ENCODE peak calls at places on chromosomes 2 and 18, in seven cellular contexts. One of them, this sample, is unnamed.

GRCh38 chr2:143615617-143616016 is 486.4 kb downstream of the ARHGAP15 start:
- DNase-seq in fibroblast of lung: no peak
- DNase-seq in stimulated activated CD4-positive, alpha-beta T cell treated with anti-CD3 and anti-CD28 coated beads, Interleukin-1b, Interleukin-23, amount 100 ng/mL, for 1 hour: no peak
- DNase-seq in HuH-7: no peak
- DNase-seq in K562: no peak
- DNase-seq in HFF-Myc: no peak
- DNase-seq in sigmoid colon: no peak
- DNase-seq in this sample: no peak

GRCh38 chr2:219572237-219573001 is at the start of gene INHA:
- DNase-seq in fibroblast of lung: no peak
- DNase-seq in stimulated activated CD4-positive, alpha-beta T cell treated with anti-CD3 and anti-CD28 coated beads, Interleukin-1b, Interleukin-23, amount 100 ng/mL, for 1 hour: no peak
- DNase-seq in HuH-7: peak; percentile 3
- DNase-seq in K562: no peak
- DNase-seq in HFF-Myc: no peak
- DNase-seq in sigmoid colon: no peak
- DNase-seq in this sample: no peak

GRCh38 chr18:64017870-64018269 is 48.0 kb downstream of the SERPINB8 start:
- DNase-seq in fibroblast of lung: no peak
- DNase-seq in stimulated activated CD4-positive, alpha-beta T cell treated with anti-CD3 and anti-CD28 coated beads, Interleukin-1b, Interleukin-23, amount 100 ng/mL, for 1 hour: no peak
- DNase-seq in HuH-7: peak; percentile 9
- DNase-seq in K562: no peak
- DNase-seq in HFF-Myc: peak; percentile 10
- DNase-seq in sigmoid colon: no peak
- DNase-seq in this sample: peak; percentile 46

GRCh38 chr2:241390301-241391206 is 34.5 kb downstream of the FARP2 start:
- DNase-seq in fibroblast of lung: no peak
- DNase-seq in stimulated activated CD4-positive, alpha-beta T cell treated with anti-CD3 and anti-CD28 coated beads, Interleukin-1b, Interleukin-23, amount 100 ng/mL, for 1 hour: no peak
- DNase-seq in HuH-7: no peak
- DNase-seq in K562: no peak
- DNase-seq in HFF-Myc: no peak
- DNase-seq in sigmoid colon: no peak
- DNase-seq in this sample: no peak

GRCh38 chr18:7663305-7664023 is 96.3 kb downstream of the PTPRM start:
- DNase-seq in fibroblast of lung: peak; percentile 5
- DNase-seq in stimulated activated CD4-positive, alpha-beta T cell treated with anti-CD3 and anti-CD28 coated beads, Interleukin-1b, Interleukin-23, amount 100 ng/mL, for 1 hour: no peak
- DNase-seq in HuH-7: no peak
- DNase-seq in K562: no peak
- DNase-seq in HFF-Myc: no peak
- DNase-seq in sigmoid colon: no peak
- DNase-seq in this sample: no peak

GRCh38 chr2:43634604-43635306 is 2.3 kb upstream of the PLEKHH2 start:
- DNase-seq in fibroblast of lung: peak; percentile 95
- DNase-seq in stimulated activated CD4-positive, alpha-beta T cell treated with anti-CD3 and anti-CD28 coated beads, Interleukin-1b, Interleukin-23, amount 100 ng/mL, for 1 hour: no peak
- DNase-seq in HuH-7: peak; percentile 8
- DNase-seq in K562: no peak
- DNase-seq in HFF-Myc: peak; percentile 82
- DNase-seq in sigmoid colon: no peak
- DNase-seq in this sample: peak; percentile 44

GRCh38 chr18:22790545-22791415 is 142.3 kb upstream of the RBBP8 start:
- DNase-seq in fibroblast of lung: no peak
- DNase-seq in stimulated activated CD4-positive, alpha-beta T cell treated with anti-CD3 and anti-CD28 coated beads, Interleukin-1b, Interleukin-23, amount 100 ng/mL, for 1 hour: no peak
- DNase-seq in HuH-7: no peak
- DNase-seq in K562: no peak
- DNase-seq in HFF-Myc: no peak
- DNase-seq in sigmoid colon: no peak
- DNase-seq in this sample: no peak

GRCh38 chr18:50350699-50351098 is 24.1 kb upstream of the SKA1 start:
- DNase-seq in fibroblast of lung: no peak
- DNase-seq in stimulated activated CD4-positive, alpha-beta T cell treated with anti-CD3 and anti-CD28 coated beads, Interleukin-1b, Interleukin-23, amount 100 ng/mL, for 1 hour: no peak
- DNase-seq in HuH-7: no peak
- DNase-seq in K562: no peak
- DNase-seq in HFF-Myc: no peak
- DNase-seq in sigmoid colon: no peak
- DNase-seq in this sample: no peak

GRCh38 chr2:59888015-59888414 is 665.4 kb downstream of the BCL11A start:
- DNase-seq in fibroblast of lung: no peak
- DNase-seq in stimulated activated CD4-positive, alpha-beta T cell treated with anti-CD3 and anti-CD28 coated beads, Interleukin-1b, Interleukin-23, amount 100 ng/mL, for 1 hour: no peak
- DNase-seq in HuH-7: no peak
- DNase-seq in K562: no peak
- DNase-seq in HFF-Myc: no peak
- DNase-seq in sigmoid colon: no peak
- DNase-seq in this sample: peak; percentile 14

This sample was measured in hepatocyte.